ENCODE peak calls at places on chromosomes 6 and 20, in six cellular contexts. R is type B pancreatic cell; P is stimulated activated CD8-positive, alpha-beta memory T cell treated with anti-CD3 and anti-CD28 coated beads, Interleukin-4, amount 100 ng/mL, for 4 hours; Q is stimulated activated CD4-positive, alpha-beta T cell treated with anti-CD3 and anti-CD28 coated beads, Interleukin-4, amount 100 ng/mL, for 48 hours; Y is NCI-H2081; T is left ventricle myocardium inferior. H is an unnamed sample.

GRCh38 chr6:168096271-168096764 is 17.3 kb upstream of the FRMD1 start:
- DNase-seq in Q (no peak), R (no peak), Y (no peak), P (no peak), T (peak; percentile 11), H (no peak)

GRCh38 chr6:39657355-39657754 is 67.9 kb downstream of the KIF6 start:
- DNase-seq in T (no peak), R (no peak), P (no peak), Q (no peak), Y (no peak), H (no peak)

GRCh38 chr6:29791786-29792122 is 35.9 kb upstream of the HLA-G start:
- DNase-seq in Q (no peak), Y (no peak), R (no peak), T (no peak), P (no peak), H (no peak)

GRCh38 chr6:10763006-10763405 is 15.4 kb downstream of the TMEM14B start:
- DNase-seq in P (no peak), T (no peak), Q (no peak), Y (no peak), R (no peak), H (no peak)

GRCh38 chr6:38150681-38151296 is 331.3 kb downstream of the ZFAND3 start:
- DNase-seq in P (no peak), Y (no peak), Q (no peak), T (no peak), R (no peak), H (no peak)

GRCh38 chr20:52105045-52105572 is 86.5 kb downstream of the ZFP64 start:
- DNase-seq in R (no peak), T (no peak), Y (peak; percentile 18), Q (no peak), P (no peak), H (no peak)

GRCh38 chr20:41524980-41525613 is 93.1 kb downstream of the CHD6 start:
- DNase-seq in T (peak; percentile 83), P (no peak), Q (no peak), Y (peak; percentile 72), R (no peak), H (peak; percentile 43)

GRCh38 chr20:14992071-14992654 is 654.8 kb upstream of the FLRT3 start:
- DNase-seq in Q (no peak), P (no peak), T (no peak), R (no peak), Y (no peak), H (no peak)

GRCh38 chr20:33791959-33792597 is 19.1 kb upstream of the CHMP4B start:
- DNase-seq in R (peak; percentile 81), P (no peak), Q (peak; percentile 18), Y (no peak), T (no peak), H (no peak)

GRCh38 chr6:1624848-1625341 is 15.2 kb downstream of the FOXC1 start:
- DNase-seq in Y (no peak), T (no peak), P (no peak), R (no peak), Q (no peak), H (no peak)

GRCh38 chr6:112349915-112350314 is 2.8 kb downstream of the RFPL4B start:
- DNase-seq in P (no peak), Q (no peak), R (no peak), Y (no peak), T (no peak), H (no peak)

GRCh38 chr6:26157150-26157837 is 70.1 kb downstream of the HFE start:
- DNase-seq in Y (peak; percentile 69), T (peak; percentile 45), R (peak; percentile 80), P (no peak), Q (peak; percentile 61), H (peak; percentile 46)

GRCh38 chr6:7146079-7146828 is 38.5 kb downstream of the RREB1 start:
- DNase-seq in Q (no peak), T (peak; percentile 54), Y (no peak), P (no peak), R (no peak), H (peak; percentile 47)

H was measured in tibial nerve.